ENCODE peak calls at places on chromosomes 3 and 15, in four cellular contexts. B is AG09319, L is A673, H is RWPE2. V is an unnamed sample.

GRCh38 chr15:99433026-99433756 is 132.6 kb upstream of the MEF2A start:
- DNase-seq in B (no peak), L (no peak), H (peak), V (peak)

GRCh38 chr3:69200384-69201068 is 78.1 kb upstream of the LMOD3 start:
- DNase-seq in B (no peak), L (no peak), H (no peak), V (no peak)

GRCh38 chr15:42832577-42832976 is 88.0 kb downstream of the TTBK2 start:
- DNase-seq in B (peak), L (no peak), H (peak), V (no peak)

GRCh38 chr3:160577551-160578195 is 12.3 kb upstream of the KPNA4 start:
- DNase-seq in B (no peak), L (peak), H (no peak), V (no peak)

GRCh38 chr3:51933471-51934138 is 8.1 kb downstream of the RRP9 start:
- DNase-seq in B (no peak), L (no peak), H (no peak), V (peak)

GRCh38 chr3:194323785-194324735 is 27.1 kb downstream of the CPN2 start:
- DNase-seq in B (no peak), L (peak), H (no peak), V (no peak)

GRCh38 chr3:23501201-23501824 is 298.2 kb downstream of the UBE2E2 start:
- DNase-seq in B (no peak), L (no peak), H (no peak), V (no peak)

GRCh38 chr15:62173215-62173614 is 8.1 kb upstream of the C2CD4B start:
- DNase-seq in B (no peak), L (peak), H (no peak), V (no peak)

GRCh38 chr15:38996111-38996541 is 431.5 kb upstream of the RASGRP1 start:
- DNase-seq in B (peak), L (no peak), H (no peak), V (no peak)

GRCh38 chr3:29302619-29303018 is 21.7 kb downstream of the RBMS3 start:
- DNase-seq in B (no peak), L (no peak), H (no peak), V (no peak)

GRCh38 chr3:133663569-133664313 is 2.0 kb upstream of the TOPBP1 start:
- DNase-seq in B (no peak), L (peak), H (no peak), V (no peak)

GRCh38 chr3:53173107-53173506 is 12.1 kb downstream of the PRKCD start:
- DNase-seq in B (no peak), L (no peak), H (no peak), V (no peak)

GRCh38 chr3:43764471-43764870 is 73.7 kb downstream of the ABHD5 start:
- DNase-seq in B (no peak), L (no peak), H (no peak), V (no peak)

GRCh38 chr3:30042274-30042859 is 564.0 kb upstream of the TGFBR2 start:
- DNase-seq in B (peak), L (peak), H (peak), V (no peak)

GRCh38 chr3:184110316-184110725 is 13.5 kb downstream of the HTR3E start:
- DNase-seq in B (no peak), L (no peak), H (no peak), V (no peak)

GRCh38 chr3:27319847-27320526 is 49.2 kb downstream of the NEK10 start:
- DNase-seq in B (no peak), L (no peak), H (no peak), V (no peak)

GRCh38 chr3:22386107-22386506 is 635.1 kb upstream of the ZNF385D start:
- DNase-seq in B (no peak), L (no peak), H (no peak), V (no peak)

GRCh38 chr15:83158393-83158792 is 49.2 kb downstream of the HDGFL3 start:
- DNase-seq in B (no peak), L (no peak), H (no peak), V (no peak)

GRCh38 chr15:66765478-66766281 is 63.6 kb downstream of the SMAD6 start:
- DNase-seq in B (no peak), L (peak), H (no peak), V (peak)

GRCh38 chr3:21297304-21297703 is 453.7 kb downstream of the ZNF385D start:
- DNase-seq in B (no peak), L (no peak), H (no peak), V (no peak)

GRCh38 chr3:121411554-121411953 is 134.2 kb downstream of the POLQ start:
- DNase-seq in B (no peak), L (no peak), H (no peak), V (no peak)

GRCh38 chr3:195139876-195140240 is 131.1 kb downstream of the XXYLT1 start:
- DNase-seq in B (no peak), L (no peak), H (no peak), V (no peak)

GRCh38 chr15:60590935-60591490 is 112.1 kb upstream of the ICE2 start:
- DNase-seq in B (no peak), L (peak), H (peak), V (peak)

GRCh38 chr3:118804959-118805358 is 229.7 kb downstream of the IGSF11 start:
- DNase-seq in B (no peak), L (peak), H (no peak), V (no peak)

GRCh38 chr3:54713455-54713854 is 214.4 kb downstream of the LRTM1 start:
- DNase-seq in B (no peak), L (no peak), H (no peak), V (no peak)

GRCh38 chr3:11651900-11652299 is 8.2 kb upstream of the VGLL4 start:
- DNase-seq in B (no peak), L (peak), H (no peak), V (no peak)

GRCh38 chr15:64774556-64775523 is 549 bp downstream of the RBPMS2 start:
- DNase-seq in B (no peak), L (no peak), H (no peak), V (no peak)

GRCh38 chr3:65030847-65031463 is 343.2 kb upstream of the ADAMTS9 start:
- DNase-seq in B (no peak), L (peak), H (no peak), V (no peak)

GRCh38 chr3:134605506-134605905 is 45.3 kb downstream of the KY start:
- DNase-seq in B (no peak), L (no peak), H (no peak), V (no peak)

GRCh38 chr3:11413071-11413470 is 140.9 kb downstream of the ATG7 start:
- DNase-seq in B (no peak), L (no peak), H (no peak), V (no peak)

GRCh38 chr15:63244399-63244798 is 33.0 kb upstream of the APH1B start:
- DNase-seq in B (no peak), L (peak), H (no peak), V (no peak)

GRCh38 chr15:72353266-72353665 is 22.5 kb downstream of the HEXA start:
- DNase-seq in B (no peak), L (no peak), H (no peak), V (no peak)

GRCh38 chr15:65286069-65286703 is 497 bp downstream of the PARP16 start:
- DNase-seq in B (no peak), L (peak), H (no peak), V (no peak)

GRCh38 chr3:168051579-168052183 is 44.0 kb downstream of the GOLIM4 start:
- DNase-seq in B (no peak), L (no peak), H (no peak), V (no peak)

GRCh38 chr3:195023989-195024388 is 247.0 kb downstream of the XXYLT1 start:
- DNase-seq in B (no peak), L (no peak), H (no peak), V (no peak)

GRCh38 chr3:17964113-17964512 is 221.7 kb upstream of the TBC1D5 start:
- DNase-seq in B (no peak), L (no peak), H (no peak), V (no peak)